ENCODE peak calls at places on chromosomes 11 and 22, in four cellular contexts. Z is activated naive CD8-positive, alpha-beta T cell treated with anti-CD3 and anti-CD28 coated beads, Interleukin-2, amount 10 ng/mL, durations not matched to agents 7 days and 5 days; I is esophagus squamous epithelium; K is GM10248. O is an unnamed sample.

GRCh38 chr22:29344137-29344536 is 28.6 kb upstream of the RASL10A start:
- DNase-seq in Z (no peak), I (no peak), K (no peak), O (no peak)

GRCh38 chr22:31046591-31047226 is 34.4 kb upstream of the SMTN start:
- DNase-seq in I (no peak), K (no peak), Z (no peak), O (no peak)

GRCh38 chr11:75279273-75279672 is 38.7 kb downstream of the TPBGL start:
- DNase-seq in Z (peak), K (no peak), I (no peak), O (no peak)

GRCh38 chr11:75100314-75100713 is 3.6 kb upstream of the OR2AT4 start:
- DNase-seq in K (peak), I (no peak), Z (no peak), O (no peak)

GRCh38 chr11:21110378-21110777 is 441.0 kb downstream of the NELL1 start:
- DNase-seq in K (no peak), Z (no peak), I (no peak), O (no peak)

GRCh38 chr22:32389685-32390084 is 22.4 kb downstream of the RTCB start:
- DNase-seq in K (no peak), I (no peak), Z (no peak), O (no peak)

GRCh38 chr11:114989536-114989935 is 311.2 kb downstream of the NXPE2 start:
- DNase-seq in K (no peak), I (no peak), Z (no peak), O (no peak)

GRCh38 chr11:2688381-2689231 is 11.2 kb downstream of the KCNQ1OT1 start:
- DNase-seq in K (no peak), I (no peak), Z (peak), O (no peak)

GRCh38 chr11:43830928-43831440 is 49.6 kb upstream of the ALKBH3 start:
- DNase-seq in K (no peak), I (no peak), Z (no peak), O (no peak)

GRCh38 chr22:34045311-34045710 is 125.0 kb upstream of the LARGE1 start:
- DNase-seq in Z (no peak), I (no peak), K (no peak), O (no peak)

GRCh38 chr11:19788435-19788834 is 75.8 kb downstream of the NAV2 start:
- DNase-seq in Z (no peak), I (no peak), K (no peak), O (no peak)

GRCh38 chr11:134792044-134792443 is 380.0 kb upstream of the B3GAT1 start:
- DNase-seq in I (no peak), Z (no peak), K (no peak), O (no peak)

GRCh38 chr11:15276616-15277015 is 161.9 kb downstream of the INSC start:
- DNase-seq in I (no peak), Z (no peak), K (no peak), O (no peak)

GRCh38 chr11:60993611-60994010 is 22.1 kb downstream of the CD6 start:
- DNase-seq in Z (no peak), I (no peak), K (no peak), O (no peak)

GRCh38 chr22:18111759-18112330 is 1.2 kb downstream of the TUBA8 start:
- DNase-seq in I (no peak), Z (no peak), K (no peak), O (no peak)

GRCh38 chr11:75400110-75400865 is 970 bp downstream of the RPS3 start:
- DNase-seq in K (no peak), Z (no peak), I (no peak), O (no peak)

GRCh38 chr11:2802389-2803185 is 83.0 kb downstream of the CDKN1C start:
- DNase-seq in Z (peak), K (no peak), I (no peak), O (no peak)

GRCh38 chr11:78339483-78339882 is 78.1 kb downstream of the GAB2 start:
- DNase-seq in I (no peak), Z (no peak), K (no peak), O (no peak)

O was measured in SIG-M5.